ENCODE peak calls at places on chromosomes 4 and X, in seven cellular contexts. One of them, this sample, is unnamed.

GRCh38 chr4:181877329-181877848 is 365.8 kb upstream of the TENM3 start:
- DNase-seq in heart left ventricle: no peak
- DNase-seq in HFF-Myc: no peak
- DNase-seq in psoas muscle: no peak
- DNase-seq in stomach: no peak
- DNase-seq in right cardiac atrium: no peak
- DNase-seq in astrocyte of the cerebellum: peak; percentile 72
- DNase-seq in this sample: no peak

GRCh38 chr4:7189475-7190277 is 2.7 kb upstream of the SORCS2 start:
- DNase-seq in heart left ventricle: no peak
- DNase-seq in HFF-Myc: no peak
- DNase-seq in psoas muscle: no peak
- DNase-seq in stomach: no peak
- DNase-seq in right cardiac atrium: no peak
- DNase-seq in astrocyte of the cerebellum: no peak
- DNase-seq in this sample: peak; percentile 15

GRCh38 chr4:60089546-60090273 is 1110.4 kb upstream of the ADGRL3 start:
- DNase-seq in heart left ventricle: no peak
- DNase-seq in HFF-Myc: no peak
- DNase-seq in psoas muscle: no peak
- DNase-seq in stomach: no peak
- DNase-seq in right cardiac atrium: no peak
- DNase-seq in astrocyte of the cerebellum: no peak
- DNase-seq in this sample: no peak

GRCh38 chr4:1416948-1417260 is 10.7 kb upstream of the NKX1-1 start:
- DNase-seq in heart left ventricle: no peak
- DNase-seq in HFF-Myc: no peak
- DNase-seq in psoas muscle: no peak
- DNase-seq in stomach: peak; percentile 22
- DNase-seq in right cardiac atrium: no peak
- DNase-seq in astrocyte of the cerebellum: no peak
- DNase-seq in this sample: peak; percentile 65

GRCh38 chr4:83011779-83012630 is 1.4 kb upstream of the LIN54 start:
- DNase-seq in heart left ventricle: peak; percentile 40
- DNase-seq in HFF-Myc: no peak
- DNase-seq in psoas muscle: peak; percentile 38
- DNase-seq in stomach: peak; percentile 51
- DNase-seq in right cardiac atrium: peak; percentile 70
- DNase-seq in astrocyte of the cerebellum: no peak
- DNase-seq in this sample: no peak

GRCh38 chr4:112889619-112890294 is 159.7 kb upstream of the ANK2 start:
- DNase-seq in heart left ventricle: no peak
- DNase-seq in HFF-Myc: no peak
- DNase-seq in psoas muscle: no peak
- DNase-seq in stomach: no peak
- DNase-seq in right cardiac atrium: no peak
- DNase-seq in astrocyte of the cerebellum: no peak
- DNase-seq in this sample: no peak

GRCh38 chr4:16043820-16044554 is 39.8 kb downstream of the PROM1 start:
- DNase-seq in heart left ventricle: no peak
- DNase-seq in HFF-Myc: no peak
- DNase-seq in psoas muscle: no peak
- DNase-seq in stomach: no peak
- DNase-seq in right cardiac atrium: no peak
- DNase-seq in astrocyte of the cerebellum: no peak
- DNase-seq in this sample: no peak

GRCh38 chr4:144799486-144799885 is 153.5 kb downstream of the HHIP start:
- DNase-seq in heart left ventricle: no peak
- DNase-seq in HFF-Myc: no peak
- DNase-seq in psoas muscle: no peak
- DNase-seq in stomach: no peak
- DNase-seq in right cardiac atrium: no peak
- DNase-seq in astrocyte of the cerebellum: no peak
- DNase-seq in this sample: peak; percentile 41

GRCh38 chr4:117324851-117325491 is 239.6 kb upstream of the TRAM1L1 start:
- DNase-seq in heart left ventricle: no peak
- DNase-seq in HFF-Myc: no peak
- DNase-seq in psoas muscle: no peak
- DNase-seq in stomach: no peak
- DNase-seq in right cardiac atrium: no peak
- DNase-seq in astrocyte of the cerebellum: peak; percentile 88
- DNase-seq in this sample: no peak

GRCh38 chr4:111221371-111221770 is 598.5 kb upstream of the PITX2 start:
- DNase-seq in heart left ventricle: no peak
- DNase-seq in HFF-Myc: no peak
- DNase-seq in psoas muscle: no peak
- DNase-seq in stomach: no peak
- DNase-seq in right cardiac atrium: no peak
- DNase-seq in astrocyte of the cerebellum: no peak
- DNase-seq in this sample: no peak

GRCh38 chrX:72659726-72660125 is 54.4 kb downstream of the PHKA1 start:
- DNase-seq in heart left ventricle: no peak
- DNase-seq in HFF-Myc: no peak
- DNase-seq in psoas muscle: no peak
- DNase-seq in stomach: no peak
- DNase-seq in right cardiac atrium: no peak
- DNase-seq in astrocyte of the cerebellum: no peak
- DNase-seq in this sample: no peak

GRCh38 chr4:71240094-71240493 is 98.7 kb upstream of the SLC4A4 start:
- DNase-seq in heart left ventricle: no peak
- DNase-seq in HFF-Myc: no peak
- DNase-seq in psoas muscle: no peak
- DNase-seq in stomach: no peak
- DNase-seq in right cardiac atrium: no peak
- DNase-seq in astrocyte of the cerebellum: no peak
- DNase-seq in this sample: no peak

GRCh38 chrX:63754141-63754859 is 30.7 kb downstream of the ARHGEF9 start:
- DNase-seq in heart left ventricle: no peak
- DNase-seq in HFF-Myc: no peak
- DNase-seq in psoas muscle: no peak
- DNase-seq in stomach: no peak
- DNase-seq in right cardiac atrium: no peak
- DNase-seq in astrocyte of the cerebellum: no peak
- DNase-seq in this sample: no peak

GRCh38 chr4:2259036-2259540 is 2.8 kb downstream of the MXD4 start:
- DNase-seq in heart left ventricle: no peak
- DNase-seq in HFF-Myc: no peak
- DNase-seq in psoas muscle: peak; percentile 15
- DNase-seq in stomach: peak; percentile 25
- DNase-seq in right cardiac atrium: peak; percentile 57
- DNase-seq in astrocyte of the cerebellum: no peak
- DNase-seq in this sample: peak; percentile 71

GRCh38 chrX:153642313-153642654 is 4.7 kb upstream of the DUSP9 start:
- DNase-seq in heart left ventricle: no peak
- DNase-seq in HFF-Myc: no peak
- DNase-seq in psoas muscle: no peak
- DNase-seq in stomach: no peak
- DNase-seq in right cardiac atrium: peak; percentile 65
- DNase-seq in astrocyte of the cerebellum: no peak
- DNase-seq in this sample: no peak

GRCh38 chr4:158050942-158051341 is 121.9 kb downstream of the GASK1B start:
- DNase-seq in heart left ventricle: no peak
- DNase-seq in HFF-Myc: no peak
- DNase-seq in psoas muscle: no peak
- DNase-seq in stomach: no peak
- DNase-seq in right cardiac atrium: no peak
- DNase-seq in astrocyte of the cerebellum: no peak
- DNase-seq in this sample: no peak

GRCh38 chr4:122992111-122992510 is 69.7 kb upstream of the NUDT6 start:
- DNase-seq in heart left ventricle: no peak
- DNase-seq in HFF-Myc: no peak
- DNase-seq in psoas muscle: no peak
- DNase-seq in stomach: no peak
- DNase-seq in right cardiac atrium: no peak
- DNase-seq in astrocyte of the cerebellum: peak; percentile 12
- DNase-seq in this sample: no peak

GRCh38 chr4:166459616-166460015 is 586.6 kb downstream of the TLL1 start:
- DNase-seq in heart left ventricle: no peak
- DNase-seq in HFF-Myc: no peak
- DNase-seq in psoas muscle: no peak
- DNase-seq in stomach: no peak
- DNase-seq in right cardiac atrium: no peak
- DNase-seq in astrocyte of the cerebellum: no peak
- DNase-seq in this sample: no peak

GRCh38 chr4:48779095-48779997 is 733 bp downstream of the FRYL start:
- DNase-seq in heart left ventricle: peak; percentile 73
- DNase-seq in HFF-Myc: no peak
- DNase-seq in psoas muscle: peak; percentile 73
- DNase-seq in stomach: peak; percentile 71
- DNase-seq in right cardiac atrium: peak; percentile 91
- DNase-seq in astrocyte of the cerebellum: no peak
- DNase-seq in this sample: peak; percentile 92

DNA sequence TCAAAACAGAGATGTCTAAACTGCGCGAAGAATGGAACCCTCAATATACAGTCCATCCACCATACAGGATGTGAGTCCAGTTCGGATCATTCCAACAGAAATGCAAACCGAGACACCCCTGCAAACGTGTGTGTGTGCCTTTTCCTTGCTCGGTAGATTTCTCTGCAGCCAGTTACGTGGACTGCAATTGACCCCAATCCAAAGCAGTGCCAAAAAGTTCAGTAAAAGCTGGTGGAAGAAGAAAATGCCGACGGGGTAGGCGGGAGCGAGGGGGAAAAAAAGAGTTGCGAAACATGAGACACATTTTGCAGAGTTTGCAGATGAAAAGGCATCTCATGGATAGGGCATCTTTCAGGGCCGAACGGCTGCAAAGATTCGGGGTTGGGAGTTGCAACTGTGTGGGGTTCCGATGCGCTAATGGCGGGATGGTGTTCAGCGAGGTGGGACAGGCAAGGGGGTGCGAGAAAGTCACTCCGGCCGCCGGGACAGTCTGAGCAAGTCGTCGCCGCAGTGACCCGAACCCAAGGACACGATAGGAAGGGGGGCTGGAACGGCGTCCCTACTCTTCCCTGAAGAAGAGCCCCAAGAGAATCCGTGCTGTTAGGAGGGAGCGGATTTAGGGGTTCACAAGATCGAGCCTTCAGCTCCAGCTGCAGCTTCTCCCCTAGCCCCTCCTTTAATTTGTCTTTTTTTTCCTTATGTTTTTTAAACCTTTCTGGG is 3.8 kb downstream of the PHOX2B start:
- DNase-seq in heart left ventricle: no peak
- DNase-seq in HFF-Myc: no peak
- DNase-seq in psoas muscle: no peak
- DNase-seq in stomach: no peak
- DNase-seq in right cardiac atrium: no peak
- DNase-seq in astrocyte of the cerebellum: no peak
- DNase-seq in this sample: peak; percentile 46
- H3K4me3 ChIP-seq in heart left ventricle: no peak overlapping the region
- H3K4me3 ChIP-seq in HFF-Myc: no peak overlapping the region
- H3K4me3 ChIP-seq in psoas muscle: no peak overlapping the region
- H3K4me3 ChIP-seq in stomach: no peak overlapping the region
- H3K4me3 ChIP-seq in right cardiac atrium: no peak overlapping the region
- H3K4me3 ChIP-seq in astrocyte of the cerebellum: no peak overlapping the region
- H3K4me3 ChIP-seq in this sample: no peak overlapping the region

GRCh38 chr4:73692701-73693100 is 47.7 kb upstream of the CXCL8 start:
- DNase-seq in heart left ventricle: no peak
- DNase-seq in HFF-Myc: no peak
- DNase-seq in psoas muscle: no peak
- DNase-seq in stomach: no peak
- DNase-seq in right cardiac atrium: no peak
- DNase-seq in astrocyte of the cerebellum: no peak
- DNase-seq in this sample: no peak

GRCh38 chr4:73692284-73692683 is 48.1 kb upstream of the CXCL8 start:
- DNase-seq in heart left ventricle: no peak
- DNase-seq in HFF-Myc: no peak
- DNase-seq in psoas muscle: no peak
- DNase-seq in stomach: no peak
- DNase-seq in right cardiac atrium: no peak
- DNase-seq in astrocyte of the cerebellum: no peak
- DNase-seq in this sample: no peak

GRCh38 chr4:73693816-73694215 is 46.6 kb upstream of the CXCL8 start:
- DNase-seq in heart left ventricle: no peak
- DNase-seq in HFF-Myc: no peak
- DNase-seq in psoas muscle: no peak
- DNase-seq in stomach: no peak
- DNase-seq in right cardiac atrium: no peak
- DNase-seq in astrocyte of the cerebellum: no peak
- DNase-seq in this sample: no peak

GRCh38 chr4:73690051-73690744 is 50.2 kb upstream of the CXCL8 start:
- DNase-seq in heart left ventricle: no peak
- DNase-seq in HFF-Myc: no peak
- DNase-seq in psoas muscle: no peak
- DNase-seq in stomach: no peak
- DNase-seq in right cardiac atrium: no peak
- DNase-seq in astrocyte of the cerebellum: no peak
- DNase-seq in this sample: no peak

GRCh38 chr4:73691759-73692158 is 48.6 kb upstream of the CXCL8 start:
- DNase-seq in heart left ventricle: no peak
- DNase-seq in HFF-Myc: no peak
- DNase-seq in psoas muscle: no peak
- DNase-seq in stomach: no peak
- DNase-seq in right cardiac atrium: no peak
- DNase-seq in astrocyte of the cerebellum: no peak
- DNase-seq in this sample: no peak
- H3K4me3 ChIP-seq in heart left ventricle: no peak overlapping the region
- H3K4me3 ChIP-seq in HFF-Myc: no peak overlapping the region
- H3K4me3 ChIP-seq in psoas muscle: no peak overlapping the region
- H3K4me3 ChIP-seq in stomach: no peak overlapping the region
- H3K4me3 ChIP-seq in right cardiac atrium: no peak overlapping the region
- H3K4me3 ChIP-seq in astrocyte of the cerebellum: no peak overlapping the region
- H3K4me3 ChIP-seq in this sample: no peak overlapping the region

GRCh38 chrX:43868791-43869190 is 13.5 kb downstream of the MAOB start:
- DNase-seq in heart left ventricle: no peak
- DNase-seq in HFF-Myc: no peak
- DNase-seq in psoas muscle: no peak
- DNase-seq in stomach: no peak
- DNase-seq in right cardiac atrium: no peak
- DNase-seq in astrocyte of the cerebellum: no peak
- DNase-seq in this sample: no peak

GRCh38 chrX:43862434-43862833 is 19.8 kb downstream of the MAOB start:
- DNase-seq in heart left ventricle: no peak
- DNase-seq in HFF-Myc: no peak
- DNase-seq in psoas muscle: no peak
- DNase-seq in stomach: no peak
- DNase-seq in right cardiac atrium: no peak
- DNase-seq in astrocyte of the cerebellum: no peak
- DNase-seq in this sample: no peak

GRCh38 chrX:43865791-43866190 is 16.5 kb downstream of the MAOB start:
- DNase-seq in heart left ventricle: no peak
- DNase-seq in HFF-Myc: no peak
- DNase-seq in psoas muscle: no peak
- DNase-seq in stomach: no peak
- DNase-seq in right cardiac atrium: no peak
- DNase-seq in astrocyte of the cerebellum: no peak
- DNase-seq in this sample: no peak

GRCh38 chrX:43870011-43870410 is 12.2 kb downstream of the MAOB start:
- DNase-seq in heart left ventricle: no peak
- DNase-seq in HFF-Myc: no peak
- DNase-seq in psoas muscle: no peak
- DNase-seq in stomach: no peak
- DNase-seq in right cardiac atrium: no peak
- DNase-seq in astrocyte of the cerebellum: no peak
- DNase-seq in this sample: no peak

GRCh38 chrX:43866423-43866822 is 15.8 kb downstream of the MAOB start:
- DNase-seq in heart left ventricle: no peak
- DNase-seq in HFF-Myc: no peak
- DNase-seq in psoas muscle: no peak
- DNase-seq in stomach: no peak
- DNase-seq in right cardiac atrium: no peak
- DNase-seq in astrocyte of the cerebellum: no peak
- DNase-seq in this sample: no peak
- H3K4me3 ChIP-seq in heart left ventricle: no peak overlapping the region
- H3K4me3 ChIP-seq in HFF-Myc: no peak overlapping the region
- H3K4me3 ChIP-seq in psoas muscle: no peak overlapping the region
- H3K4me3 ChIP-seq in stomach: no peak overlapping the region
- H3K4me3 ChIP-seq in right cardiac atrium: no peak overlapping the region
- H3K4me3 ChIP-seq in astrocyte of the cerebellum: no peak overlapping the region
- H3K4me3 ChIP-seq in this sample: no peak overlapping the region

GRCh38 chr4:25843340-25844097 is 19.3 kb downstream of the SEL1L3 start:
- DNase-seq in heart left ventricle: peak; percentile 43
- DNase-seq in HFF-Myc: no peak
- DNase-seq in psoas muscle: no peak
- DNase-seq in stomach: peak; percentile 86
- DNase-seq in right cardiac atrium: peak; percentile 69
- DNase-seq in astrocyte of the cerebellum: no peak
- DNase-seq in this sample: no peak
- H3K4me3 ChIP-seq in heart left ventricle: no peak overlapping the region
- H3K4me3 ChIP-seq in HFF-Myc: no peak overlapping the region
- H3K4me3 ChIP-seq in psoas muscle: peak overlapping the region; percentile 38
- H3K4me3 ChIP-seq in stomach: peak overlapping the region; percentile 22
- H3K4me3 ChIP-seq in right cardiac atrium: no peak overlapping the region
- H3K4me3 ChIP-seq in astrocyte of the cerebellum: no peak overlapping the region
- H3K4me3 ChIP-seq in this sample: no peak overlapping the region